ENCODE peak calls at places on chromosomes 11 and 22, in five cellular contexts. H is endothelial cell of umbilical vein, V is breast epithelium, J is esophagus muscularis mucosa, F is GM23338. R is an unnamed sample.

GRCh38 chr11:110207089-110207488 is 89.3 kb downstream of the RDX start:
- DNase-seq in H (no peak), F (peak; percentile 36), V (no peak), J (no peak), R (no peak)

GRCh38 chr11:59199546-59200420 is 12.9 kb downstream of the MPEG1 start:
- DNase-seq in F (no peak), V (no peak), H (no peak), J (no peak), R (no peak)

GRCh38 chr11:123255909-123256308 is 60.9 kb upstream of the CLMP start:
- DNase-seq in V (no peak), J (no peak), F (peak; percentile 68), H (no peak), R (peak; percentile 24)

GRCh38 chr22:26846645-26847044 is 189.3 kb downstream of the MIAT start:
- DNase-seq in F (no peak), J (no peak), V (no peak), H (no peak), R (no peak)

GRCh38 chr11:61850687-61851086 is 22.6 kb downstream of the FADS2 start:
- DNase-seq in J (no peak), H (no peak), V (no peak), F (no peak), R (no peak)

GRCh38 chr22:49961601-49962011 is 1.0 kb downstream of the PIM3 start:
- DNase-seq in J (no peak), F (peak; percentile 51), H (peak; percentile 45), V (no peak), R (peak; percentile 90)

GRCh38 chr11:31795706-31796522 is 15.2 kb downstream of the PAX6 start:
- DNase-seq in J (peak; percentile 79), V (no peak), H (no peak), F (peak; percentile 55), R (no peak)

GRCh38 chr11:27293500-27294417 is 69.3 kb downstream of the CCDC34 start:
- DNase-seq in V (no peak), F (no peak), J (no peak), H (no peak), R (no peak)

GRCh38 chr11:117979481-117980211 is 6.5 kb upstream of the IL10RA start:
- DNase-seq in F (no peak), J (peak; percentile 91), V (no peak), H (no peak), R (no peak)

GRCh38 chr11:76166314-76166713 is 40.0 kb downstream of the WNT11 start:
- DNase-seq in J (no peak), F (peak; percentile 30), V (no peak), H (no peak), R (no peak)

GRCh38 chr22:35218079-35218478 is 39.2 kb upstream of the HMGXB4 start:
- DNase-seq in F (no peak), J (no peak), V (no peak), H (no peak), R (no peak)

GRCh38 chr11:15568440-15568839 is 453.7 kb downstream of the INSC start:
- DNase-seq in J (peak; percentile 87), V (no peak), H (no peak), F (no peak), R (no peak)

GRCh38 chr11:128315933-128316332 is 271.4 kb downstream of the ETS1 start:
- DNase-seq in J (no peak), V (no peak), F (no peak), H (no peak), R (no peak)

GRCh38 chr11:2114430-2115241 is 24.6 kb downstream of the IGF2 start:
- DNase-seq in V (no peak), F (no peak), H (no peak), J (no peak), R (peak; percentile 57)

GRCh38 chr11:620201-620600 is 4.5 kb upstream of the IRF7 start:
- DNase-seq in F (no peak), J (no peak), V (no peak), H (no peak), R (no peak)
- TF ChIP-seq POLR2AphosphoS5 in F (no peak), J (no peak), V (no peak), H (no peak), R (no peak)

GRCh38 chr22:43300891-43301676 is 42.1 kb downstream of the SCUBE1 start:
- DNase-seq in H (no peak), F (no peak), J (no peak), V (no peak), R (no peak)
- TF ChIP-seq POLR2AphosphoS5 in H (no peak), F (no peak), J (no peak), V (peak; percentile 34), R (no peak)

GRCh38 chr22:31626427-31627150 is 35.4 kb downstream of the PISD start:
- DNase-seq in H (no peak), F (no peak), J (no peak), V (no peak), R (no peak)
- TF ChIP-seq POLR2AphosphoS5 in H (no peak), F (no peak), J (no peak), V (no peak), R (no peak)

GRCh38 chr11:11973361-11973800 is 35.0 kb downstream of the DKK3 start:
- DNase-seq in H (peak; percentile 45), V (peak; percentile 67), J (no peak), F (no peak), R (no peak)
- TF ChIP-seq POLR2AphosphoS5 in H (no peak), V (no peak), J (peak; percentile 69), F (no peak), R (peak; percentile 31)

DNA sequence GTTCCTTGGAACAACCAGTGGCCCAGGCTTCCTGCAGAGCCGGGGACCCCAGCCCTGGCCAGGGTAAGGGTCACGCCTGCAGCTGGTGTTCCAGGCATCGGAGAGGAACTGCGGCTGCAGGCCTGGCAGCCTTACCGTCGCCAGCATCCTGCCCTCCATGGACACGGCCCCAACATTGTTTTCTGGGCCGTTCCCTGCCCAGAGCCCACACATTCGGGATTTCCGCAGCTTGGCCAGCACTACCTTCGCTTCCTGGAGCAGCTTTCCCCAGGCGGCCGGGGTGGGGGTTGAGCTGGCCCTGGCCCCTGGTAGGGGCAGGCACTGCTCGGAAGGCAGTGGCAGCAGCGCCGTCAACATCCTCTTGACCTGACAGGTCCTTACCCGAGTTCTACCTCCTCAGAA is 17.7 kb downstream of the TXN2 start:
- DNase-seq in F (no peak), V (no peak), J (no peak), H (peak; percentile 94), R (peak; percentile 72)
- TF ChIP-seq POLR2AphosphoS5 in F (no peak), V (peak; percentile 80), J (peak; percentile 71), H (peak; percentile 66), R (peak; percentile 94)

R was measured in upper lobe of left lung.